ENCODE peak calls at places on chromosomes 2 and 18, in eight cellular contexts. One of them, this sample, is unnamed.

GRCh38 chr18:58934356-58934755 is 69.7 kb downstream of the ZNF532 start:
- DNase-seq in small intestine: no peak
- DNase-seq in HTR-8/SVneo: no peak
- DNase-seq in HCT116: no peak
- DNase-seq in ELF-1: no peak
- DNase-seq in astrocyte of the spinal cord: no peak
- DNase-seq in stimulated activated CD4-positive, alpha-beta T cell treated with anti-CD3 and anti-CD28 coated beads, TNF-alpha, amount 100 ng/mL, for 4 hours: no peak
- DNase-seq in NCI-H524: peak; percentile 39
- DNase-seq in this sample: no peak

GRCh38 chr2:152434395-152435182 is 99.6 kb downstream of the FMNL2 start:
- DNase-seq in HTR-8/SVneo: no peak
- DNase-seq in astrocyte of the spinal cord: no peak
- DNase-seq in small intestine: peak; percentile 56
- DNase-seq in HCT116: no peak
- DNase-seq in stimulated activated CD4-positive, alpha-beta T cell treated with anti-CD3 and anti-CD28 coated beads, TNF-alpha, amount 100 ng/mL, for 4 hours: no peak
- DNase-seq in ELF-1: no peak
- DNase-seq in NCI-H524: peak; percentile 95
- DNase-seq in this sample: no peak

GRCh38 chr2:190180313-190181065 is 118.0 kb upstream of the MSTN start:
- DNase-seq in small intestine: peak; percentile 83
- DNase-seq in ELF-1: peak; percentile 81
- DNase-seq in HCT116: peak; percentile 44
- DNase-seq in stimulated activated CD4-positive, alpha-beta T cell treated with anti-CD3 and anti-CD28 coated beads, TNF-alpha, amount 100 ng/mL, for 4 hours: no peak
- DNase-seq in astrocyte of the spinal cord: peak; percentile 20
- DNase-seq in HTR-8/SVneo: peak; percentile 62
- DNase-seq in NCI-H524: peak; percentile 30
- DNase-seq in this sample: no peak

GRCh38 chr2:73084971-73085370 is 13.5 kb upstream of the SFXN5 start:
- DNase-seq in HCT116: no peak
- DNase-seq in ELF-1: no peak
- DNase-seq in NCI-H524: no peak
- DNase-seq in HTR-8/SVneo: no peak
- DNase-seq in astrocyte of the spinal cord: no peak
- DNase-seq in stimulated activated CD4-positive, alpha-beta T cell treated with anti-CD3 and anti-CD28 coated beads, TNF-alpha, amount 100 ng/mL, for 4 hours: no peak
- DNase-seq in small intestine: no peak
- DNase-seq in this sample: no peak

GRCh38 chr2:127128508-127128907 is 21.6 kb upstream of the BIN1 start:
- DNase-seq in stimulated activated CD4-positive, alpha-beta T cell treated with anti-CD3 and anti-CD28 coated beads, TNF-alpha, amount 100 ng/mL, for 4 hours: no peak
- DNase-seq in small intestine: peak; percentile 87
- DNase-seq in astrocyte of the spinal cord: no peak
- DNase-seq in HTR-8/SVneo: no peak
- DNase-seq in ELF-1: peak; percentile 82
- DNase-seq in NCI-H524: no peak
- DNase-seq in HCT116: peak; percentile 77
- DNase-seq in this sample: no peak

GRCh38 chr2:135963841-135964240 is 21.6 kb downstream of the DARS1 start:
- DNase-seq in stimulated activated CD4-positive, alpha-beta T cell treated with anti-CD3 and anti-CD28 coated beads, TNF-alpha, amount 100 ng/mL, for 4 hours: no peak
- DNase-seq in HCT116: peak; percentile 37
- DNase-seq in small intestine: no peak
- DNase-seq in ELF-1: no peak
- DNase-seq in HTR-8/SVneo: no peak
- DNase-seq in NCI-H524: no peak
- DNase-seq in astrocyte of the spinal cord: peak; percentile 49
- DNase-seq in this sample: no peak

GRCh38 chr2:240846881-240847601 is 21.6 kb upstream of the AGXT start:
- DNase-seq in NCI-H524: no peak
- DNase-seq in HTR-8/SVneo: no peak
- DNase-seq in ELF-1: no peak
- DNase-seq in small intestine: peak; percentile 15
- DNase-seq in astrocyte of the spinal cord: no peak
- DNase-seq in HCT116: no peak
- DNase-seq in stimulated activated CD4-positive, alpha-beta T cell treated with anti-CD3 and anti-CD28 coated beads, TNF-alpha, amount 100 ng/mL, for 4 hours: no peak
- DNase-seq in this sample: no peak

GRCh38 chr2:226661789-226662545 is 137.7 kb downstream of the IRS1 start:
- DNase-seq in NCI-H524: no peak
- DNase-seq in stimulated activated CD4-positive, alpha-beta T cell treated with anti-CD3 and anti-CD28 coated beads, TNF-alpha, amount 100 ng/mL, for 4 hours: no peak
- DNase-seq in astrocyte of the spinal cord: peak; percentile 92
- DNase-seq in HCT116: peak; percentile 88
- DNase-seq in ELF-1: peak; percentile 8
- DNase-seq in HTR-8/SVneo: peak; percentile 76
- DNase-seq in small intestine: no peak
- DNase-seq in this sample: no peak

GRCh38 chr2:120231974-120232635 is 8.9 kb upstream of the TMEM185B start:
- DNase-seq in NCI-H524: no peak
- DNase-seq in astrocyte of the spinal cord: no peak
- DNase-seq in HCT116: no peak
- DNase-seq in stimulated activated CD4-positive, alpha-beta T cell treated with anti-CD3 and anti-CD28 coated beads, TNF-alpha, amount 100 ng/mL, for 4 hours: peak; percentile 62
- DNase-seq in small intestine: peak; percentile 91
- DNase-seq in ELF-1: no peak
- DNase-seq in HTR-8/SVneo: no peak
- DNase-seq in this sample: peak; percentile 79

GRCh38 chr2:113979172-113980128 is 89.6 kb downstream of the ACTR3 start:
- DNase-seq in stimulated activated CD4-positive, alpha-beta T cell treated with anti-CD3 and anti-CD28 coated beads, TNF-alpha, amount 100 ng/mL, for 4 hours: peak; percentile 12
- DNase-seq in HTR-8/SVneo: no peak
- DNase-seq in astrocyte of the spinal cord: no peak
- DNase-seq in HCT116: no peak
- DNase-seq in small intestine: no peak
- DNase-seq in ELF-1: peak; percentile 47
- DNase-seq in NCI-H524: no peak
- DNase-seq in this sample: peak; percentile 53

This sample was measured in activated T-helper 2 cell treated with anti-CD3 and anti-CD28 coated beads, Interferon-gamma antibody, Interleukin-2, Interleukin-4, amounts not matched to agents 10 μg/mL and 5 μg/mL and 100 μg/mL, durations not matched to agents 14 hours and 24 hours and 36 hours.